ENCODE peak calls at places on chromosomes 12 and 14, in ten cellular contexts. W is fibroblast of pulmonary artery; Y is esophagus squamous epithelium; Z is CD4-positive, alpha-beta T cell; X is glutamatergic neuron; G is GM10248; H is activated CD8-positive, alpha-beta T cell treated with anti-CD3 and anti-CD28 coated beads for 36 hours; B is bronchial epithelial cell; F is stomach; N is uterus. L is an unnamed sample.
A peak's percentile ranks its signal among the peaks of the same experiment; 100 is the strongest.

GRCh38 chr12:114152890-114153289 is 186.8 kb upstream of the RBM19 start:
- DNase-seq in Z (no peak), G (no peak), X (no peak), F (no peak), W (peak; percentile 31), H (no peak), N (no peak), Y (no peak), B (no peak), L (peak; percentile 81)

GRCh38 chr12:94070520-94070919 is 77.9 kb upstream of the PLXNC1 start:
- DNase-seq in H (no peak), X (no peak), B (no peak), W (no peak), N (no peak), F (no peak), Y (no peak), Z (no peak), G (no peak), L (no peak)

GRCh38 chr12:113702796-113703195 is 231.1 kb upstream of the LHX5 start:
- DNase-seq in F (no peak), X (no peak), N (no peak), B (no peak), W (no peak), H (no peak), Z (no peak), G (no peak), Y (no peak), L (no peak)

GRCh38 chr12:102652645-102653313 is 172.4 kb upstream of the IGF1 start:
- DNase-seq in W (no peak), N (no peak), H (no peak), G (no peak), Z (no peak), X (no peak), Y (no peak), B (no peak), F (no peak), L (no peak)

GRCh38 chr14:99077076-99077843 is 194.7 kb downstream of the BCL11B start:
- DNase-seq in N (no peak), W (no peak), F (no peak), Z (no peak), H (no peak), G (no peak), Y (no peak), B (peak; percentile 31), X (no peak), L (peak; percentile 4)

GRCh38 chr12:46268617-46269428 is at the start of gene SLC38A1:
- DNase-seq in B (peak; percentile 73), H (peak; percentile 92), W (peak; percentile 74), X (peak; percentile 87), Y (peak; percentile 48), N (peak; percentile 79), Z (peak; percentile 89), G (peak; percentile 86), F (peak; percentile 88), L (peak; percentile 96)

GRCh38 chr12:6375269-6376078 is at the start of gene SCNN1A:
- DNase-seq in Y (no peak), Z (no peak), H (no peak), G (no peak), X (no peak), N (peak; percentile 29), W (no peak), F (peak; percentile 92), B (no peak), L (peak; percentile 91)

GRCh38 chr14:69574266-69574953 is at the start of gene CCDC177:
- DNase-seq in X (peak; percentile 91), F (peak; percentile 71), B (peak; percentile 51), W (peak; percentile 68), N (no peak), G (peak; percentile 83), Z (peak; percentile 79), H (peak; percentile 81), Y (no peak), L (peak; percentile 63)

GRCh38 chr14:41062826-41063225 is 543.9 kb upstream of the LRFN5 start:
- DNase-seq in X (no peak), G (no peak), F (no peak), N (no peak), W (peak; percentile 1), Z (no peak), H (no peak), Y (no peak), B (peak; percentile 63), L (peak; percentile 16)

GRCh38 chr12:89707623-89707991 is 1.0 kb downstream of the ATP2B1 start:
- DNase-seq in N (no peak), W (no peak), X (peak; percentile 63), Y (no peak), H (peak; percentile 22), B (no peak), F (no peak), Z (peak; percentile 35), G (peak; percentile 12), L (peak; percentile 25)

GRCh38 chr12:4069046-4070010 is 196.1 kb upstream of the PARP11 start:
- DNase-seq in W (peak; percentile 0), N (no peak), H (no peak), F (no peak), B (peak; percentile 22), G (no peak), Y (no peak), Z (no peak), X (no peak), L (no peak)

GRCh38 chr12:74412607-74413230 is 124.9 kb upstream of the ATXN7L3B start:
- DNase-seq in Y (no peak), G (peak; percentile 9), Z (no peak), W (peak; percentile 32), N (no peak), B (peak; percentile 32), F (no peak), X (no peak), H (no peak), L (peak; percentile 52)

GRCh38 chr12:74418573-74418972 is 119.1 kb upstream of the ATXN7L3B start:
- DNase-seq in W (no peak), Z (no peak), H (no peak), F (no peak), Y (no peak), X (no peak), G (no peak), N (no peak), B (no peak), L (peak; percentile 28)

DNA sequence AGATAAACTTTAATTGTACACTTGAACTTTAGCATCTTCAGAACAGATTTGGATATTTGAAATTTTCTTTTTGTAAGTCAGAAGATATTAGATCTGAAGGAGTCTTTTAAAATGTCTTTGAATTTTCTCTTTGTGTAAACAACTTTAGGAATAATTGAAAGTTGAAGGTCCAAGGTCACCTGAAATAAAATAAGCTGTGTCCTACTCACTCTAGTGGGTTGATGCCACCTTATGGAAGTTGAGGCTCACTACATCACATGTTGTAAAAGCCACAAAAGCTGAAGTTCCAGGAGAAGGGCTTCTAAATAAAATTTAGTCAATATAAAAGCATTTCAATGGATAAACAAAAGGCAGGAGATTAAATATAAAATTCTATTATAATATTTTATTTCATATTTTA is 122.0 kb upstream of the ATXN7L3B start:
- DNase-seq in N (no peak), H (no peak), Y (no peak), W (peak; percentile 39), Z (no peak), G (peak; percentile 7), X (no peak), F (no peak), B (peak; percentile 36), L (peak; percentile 46)
- TF ChIP-seq CTCF in N (no peak), H (peak; percentile 30), Y (no peak), W (peak; percentile 64), Z (no peak), G (peak; percentile 39), X (peak; percentile 77), F (no peak), B (peak; percentile 32), L (peak; percentile 54)

GRCh38 chr14:34872822-34873590 is 2.2 kb downstream of the BAZ1A start:
- DNase-seq in N (peak; percentile 51), X (no peak), G (no peak), H (peak; percentile 18), B (peak; percentile 91), W (peak; percentile 60), Y (no peak), F (no peak), Z (no peak), L (peak; percentile 73)

GRCh38 chr14:34874386-34875030 is 652 bp downstream of the BAZ1A start:
- DNase-seq in B (no peak), N (peak; percentile 30), Z (peak; percentile 54), Y (no peak), F (peak; percentile 52), X (peak; percentile 63), W (peak; percentile 56), G (peak; percentile 59), H (peak; percentile 72), L (peak; percentile 58)

GRCh38 chr14:34873591-34874385 is 1.4 kb downstream of the BAZ1A start:
- DNase-seq in N (peak; percentile 75), Y (peak; percentile 47), G (peak; percentile 85), H (peak; percentile 96), Z (peak; percentile 81), B (peak; percentile 70), F (peak; percentile 82), X (peak; percentile 78), W (peak; percentile 63), L (peak; percentile 86)

GRCh38 chr14:34875031-34875922 is at the start of gene BAZ1A:
- DNase-seq in X (peak; percentile 78), W (peak; percentile 90), B (peak; percentile 92), Z (peak; percentile 50), H (peak; percentile 40), N (peak; percentile 67), Y (no peak), F (peak; percentile 64), G (peak; percentile 80), L (peak; percentile 94)
- TF ChIP-seq CTCF in X (no peak), W (peak; percentile 9), B (peak; percentile 8), Z (no peak), H (no peak), N (peak; percentile 28), Y (no peak), F (peak; percentile 13), G (no peak), L (no peak)

GRCh38 chr12:42790761-42791151 is 201.2 kb upstream of the PRICKLE1 start:
- DNase-seq in N (no peak), F (no peak), Y (no peak), X (no peak), Z (no peak), B (peak; percentile 13), H (no peak), G (no peak), W (peak; percentile 66), L (peak; percentile 39)
- TF ChIP-seq CTCF in N (no peak), F (no peak), Y (no peak), X (no peak), Z (no peak), B (no peak), H (no peak), G (no peak), W (no peak), L (no peak)

DNA sequence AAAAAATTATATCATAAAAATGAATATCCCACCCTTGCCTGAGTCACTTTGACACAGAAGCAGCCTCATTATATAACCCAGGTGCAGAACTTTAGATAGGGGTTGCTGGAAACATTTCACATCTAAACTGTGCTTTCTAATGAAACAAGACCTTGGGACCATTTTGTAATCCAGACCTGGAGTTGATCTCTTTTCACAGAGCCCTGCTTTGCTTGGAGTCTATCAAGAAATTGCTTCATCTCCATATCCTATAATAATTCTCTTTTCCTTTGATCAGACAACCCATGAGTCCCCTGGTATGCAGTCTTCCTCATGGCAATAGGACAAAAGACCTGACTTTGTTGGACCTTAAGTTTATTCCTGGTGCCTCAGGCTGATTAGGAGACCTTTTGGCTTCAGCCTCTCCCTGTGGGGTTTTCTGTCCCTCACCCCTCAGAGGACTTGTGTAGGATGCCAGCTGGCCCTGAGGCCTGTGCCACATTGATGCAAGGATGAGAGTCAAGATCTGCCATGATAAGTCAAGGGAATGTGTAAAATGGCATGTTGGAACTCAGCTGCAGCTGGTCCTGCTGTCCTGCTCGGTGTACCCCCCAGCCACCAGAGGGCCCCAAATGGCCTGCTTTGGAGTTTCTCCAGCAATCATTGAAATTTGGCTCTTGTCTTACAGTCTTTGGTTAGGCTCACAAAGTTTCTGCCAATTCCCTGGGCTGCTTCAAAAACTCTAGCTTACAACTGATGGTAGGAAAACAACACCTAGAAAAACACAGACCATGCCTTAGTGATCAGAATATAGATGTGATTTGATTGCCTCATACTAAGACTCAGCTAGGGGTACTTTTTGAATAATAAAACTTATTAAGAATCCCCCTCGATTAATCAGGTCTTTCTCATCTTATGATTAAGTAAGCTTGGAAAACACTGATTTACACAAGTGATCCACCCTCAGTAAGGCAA is 76.6 kb downstream of the HSD17B6 start:
- DNase-seq in G (peak; percentile 41), H (peak; percentile 64), Y (no peak), F (peak; percentile 29), Z (peak; percentile 33), B (peak; percentile 48), X (peak; percentile 40), W (peak; percentile 55), N (no peak), L (peak; percentile 71)
- TF ChIP-seq CTCF in G (peak; percentile 70), H (peak; percentile 40), Y (peak; percentile 34), F (peak; percentile 27), Z (no peak), B (peak; percentile 73), X (no peak), W (peak; percentile 53), N (no peak), L (peak; percentile 54)